ENCODE peak calls at places on chromosome 9, in seven cellular contexts. T is AG09309, L is cardiac muscle cell, K is tibial nerve, D is thoracic aorta, I is AG10803, O is endothelial cell of umbilical vein. J is an unnamed sample.
A peak's percentile ranks its signal among the peaks of the same experiment; 100 is the strongest.

GRCh38 chr9:19992556-19992955 is 203.7 kb upstream of the SLC24A2 start:
- DNase-seq in K (no peak), T (peak; percentile 25), I (peak; percentile 46), L (no peak), D (no peak), O (no peak), J (no peak)

GRCh38 chr9:102461441-102461840 is 533.7 kb upstream of the CYLC2 start:
- DNase-seq in T (no peak), L (no peak), I (no peak), D (no peak), K (no peak), O (no peak), J (no peak)

GRCh38 chr9:79769476-79770275 is 197.9 kb downstream of the TLE4 start:
- DNase-seq in L (no peak), T (no peak), I (no peak), O (no peak), D (no peak), K (no peak), J (no peak)

GRCh38 chr9:137374131-137374845 is 48.7 kb downstream of the EXD3 start:
- DNase-seq in T (no peak), K (no peak), L (no peak), D (no peak), I (no peak), O (no peak), J (no peak)

GRCh38 chr9:89149726-89150125 is 28.9 kb downstream of the SHC3 start:
- DNase-seq in O (no peak), I (peak; percentile 58), K (no peak), D (no peak), L (no peak), T (no peak), J (no peak)

GRCh38 chr9:136799854-136800657 is 3.9 kb downstream of the CCDC183 start:
- DNase-seq in I (no peak), O (peak; percentile 60), T (no peak), L (peak; percentile 97), K (peak; percentile 37), D (no peak), J (peak; percentile 94)

GRCh38 chr9:19281801-19282200 is 51.3 kb downstream of the DENND4C start:
- DNase-seq in O (no peak), L (no peak), I (no peak), D (no peak), T (no peak), K (no peak), J (no peak)

GRCh38 chr9:129174102-129174723 is 3.8 kb downstream of the IER5L start:
- DNase-seq in D (peak; percentile 78), L (peak; percentile 93), K (peak; percentile 97), I (peak; percentile 93), T (peak; percentile 82), O (peak; percentile 81), J (no peak)

GRCh38 chr9:92432350-92432749 is 8.1 kb upstream of the OMD start:
- DNase-seq in I (peak; percentile 65), K (no peak), L (no peak), D (no peak), O (no peak), T (no peak), J (no peak)

GRCh38 chr9:98916660-98917059 is 27.0 kb upstream of the COL15A1 start:
- DNase-seq in D (no peak), L (peak; percentile 49), T (no peak), I (no peak), K (peak; percentile 41), O (no peak), J (no peak)

GRCh38 chr9:1979815-1980367 is 35.3 kb upstream of the SMARCA2 start:
- DNase-seq in L (no peak), I (peak; percentile 99), K (peak; percentile 12), O (no peak), T (peak; percentile 85), D (no peak), J (no peak)

GRCh38 chr9:79292731-79293280 is 279.0 kb upstream of the TLE4 start:
- DNase-seq in T (no peak), K (no peak), D (no peak), O (no peak), I (no peak), L (no peak), J (no peak)

GRCh38 chr9:86099695-86100364 is 472 bp upstream of the GOLM1 start:
- DNase-seq in K (peak; percentile 34), D (no peak), O (peak; percentile 50), T (no peak), I (peak; percentile 56), L (peak; percentile 49), J (no peak)

GRCh38 chr9:87122947-87123685 is 175.8 kb upstream of the GAS1 start:
- DNase-seq in O (peak; percentile 21), T (peak; percentile 81), L (no peak), K (no peak), D (no peak), I (peak; percentile 92), J (peak; percentile 55)

GRCh38 chr9:77589046-77589795 is 58.9 kb downstream of the GNA14 start:
- DNase-seq in D (no peak), O (no peak), K (no peak), I (no peak), L (no peak), T (no peak), J (no peak)

GRCh38 chr9:114156658-114157421 is 1.5 kb downstream of the COL27A1 start:
- DNase-seq in K (peak; percentile 37), I (peak; percentile 88), D (no peak), T (peak; percentile 73), O (peak; percentile 50), L (peak; percentile 75), J (no peak)

GRCh38 chr9:130222833-130223232 is 42.7 kb upstream of the HMCN2 start:
- DNase-seq in O (no peak), L (no peak), D (no peak), T (no peak), I (no peak), K (no peak), J (no peak)
- TF ChIP-seq CTCF in O (no peak), L (no peak), D (no peak), T (no peak), I (no peak), K (no peak), J (no peak)

DNA sequence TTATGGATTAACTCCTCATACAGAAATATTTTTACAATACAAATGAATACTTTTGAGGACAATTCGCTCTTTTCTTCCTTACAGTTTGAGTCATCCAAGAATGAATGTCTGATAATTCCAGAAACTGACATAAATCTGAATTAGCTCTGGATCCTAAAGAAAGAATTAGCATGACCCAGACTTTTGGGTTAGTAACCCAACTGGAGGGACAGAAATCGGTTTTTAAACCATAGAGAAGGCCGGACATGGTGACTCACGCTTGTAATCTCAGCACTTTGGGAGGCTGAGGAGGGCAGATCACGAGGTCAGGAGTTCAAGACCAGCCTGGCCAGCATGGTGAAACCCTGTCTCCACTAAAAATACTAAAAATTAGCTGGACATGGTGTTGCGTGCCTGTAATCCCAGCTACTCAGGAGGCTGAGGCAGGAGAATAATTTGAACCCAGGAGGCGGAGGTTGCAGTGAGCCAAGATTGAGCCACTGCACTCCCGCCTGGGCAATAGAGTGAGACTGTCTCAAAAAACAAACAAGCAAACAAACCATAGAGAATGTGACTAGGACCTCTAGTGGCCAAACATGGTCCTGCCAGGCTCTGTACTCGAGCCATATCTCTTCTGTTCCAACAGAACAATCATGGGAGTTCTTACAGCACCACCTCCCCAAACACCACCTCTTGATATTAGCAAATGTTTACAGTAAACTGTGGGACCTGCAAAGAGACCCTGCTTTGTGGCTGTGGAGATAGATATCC is 44.8 kb downstream of the LURAP1L start:
- DNase-seq in I (peak; percentile 52), K (peak; percentile 8), D (no peak), O (no peak), L (no peak), T (no peak), J (no peak)
- H3K4me3 ChIP-seq in I (no peak overlapping the region), K (no peak overlapping the region), D (no peak overlapping the region), O (no peak overlapping the region), L (no peak overlapping the region), T (no peak overlapping the region), J (no peak overlapping the region)

DNA sequence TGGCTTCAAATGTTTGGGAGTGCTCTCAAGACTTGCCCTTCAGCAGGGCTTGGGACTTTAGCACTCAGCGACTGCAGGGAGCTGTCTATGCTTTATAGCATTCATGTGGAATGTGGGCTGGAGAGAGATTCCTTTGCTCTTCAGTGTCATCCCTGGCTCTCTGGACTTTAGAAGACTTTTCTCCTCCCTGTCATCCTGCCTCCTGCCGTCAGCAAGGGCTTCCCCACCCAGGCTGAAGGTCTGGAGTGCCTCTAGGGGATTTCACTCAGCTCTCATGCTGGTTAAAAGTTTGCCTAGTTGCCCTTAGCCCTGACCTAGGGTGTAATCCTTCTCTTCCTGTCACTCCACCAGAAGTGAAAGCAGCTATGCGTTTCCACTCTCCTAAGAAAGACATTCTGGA is 210.9 kb downstream of the FRMD3 start:
- DNase-seq in L (peak; percentile 15), D (no peak), K (no peak), I (peak; percentile 57), O (no peak), T (no peak), J (no peak)
- TF ChIP-seq CTCF in L (no peak), D (no peak), K (no peak), I (no peak), O (no peak), T (peak; percentile 10), J (no peak)

GRCh38 chr9:115625954-115626353 is 508.0 kb upstream of the TNC start:
- DNase-seq in I (no peak), D (no peak), O (no peak), L (no peak), K (no peak), T (no peak), J (no peak)

GRCh38 chr9:115628426-115628825 is 510.5 kb upstream of the TNC start:
- DNase-seq in O (no peak), L (no peak), K (no peak), T (no peak), I (no peak), D (no peak), J (no peak)

GRCh38 chr9:115630126-115630840 is 512.3 kb upstream of the TNC start:
- DNase-seq in K (no peak), T (no peak), O (no peak), I (no peak), L (no peak), D (no peak), J (no peak)

GRCh38 chr9:115633099-115633498 is 515.1 kb upstream of the TNC start:
- DNase-seq in K (no peak), D (no peak), I (peak; percentile 93), T (peak; percentile 66), L (no peak), O (no peak), J (no peak)

DNA sequence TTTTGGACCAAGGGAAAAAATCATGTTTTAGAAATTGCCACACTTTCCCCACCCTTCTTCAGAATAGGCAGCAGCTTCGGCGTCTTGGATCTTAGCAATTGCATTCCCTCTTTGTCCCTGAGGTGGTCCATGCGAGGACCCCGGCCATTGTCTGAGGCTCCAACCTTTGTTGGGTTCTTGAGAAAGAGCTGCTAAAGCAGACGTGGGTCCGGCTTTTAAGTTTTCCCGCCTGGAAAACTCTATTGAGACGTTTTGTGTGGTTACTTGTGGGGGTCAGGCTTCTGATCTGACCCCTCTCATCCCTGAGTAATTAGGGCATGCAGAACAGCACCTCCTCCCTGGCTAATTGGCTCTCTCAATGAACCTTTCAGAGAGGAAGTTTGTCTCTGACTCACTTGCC is 509.6 kb upstream of the TNC start:
- DNase-seq in O (no peak), L (no peak), K (no peak), T (no peak), I (no peak), D (no peak), J (no peak)
- H3K4me3 ChIP-seq in O (no peak overlapping the region), L (no peak overlapping the region), K (no peak overlapping the region), T (no peak overlapping the region), I (no peak overlapping the region), D (no peak overlapping the region), J (no peak overlapping the region)